ENCODE peak calls at places on chromosomes 7 and 10, in nine cellular contexts. One of them, this sample, is unnamed.

GRCh38 chr10:107206856-107207255 is 42.4 kb upstream of the SORCS1 start:
- DNase-seq in sigmoid colon: no peak
- DNase-seq in Panc1: no peak
- DNase-seq in stomach: no peak
- DNase-seq in HCT116: no peak
- DNase-seq in HepG2: no peak
- DNase-seq in breast epithelium: no peak
- DNase-seq in GM23338: no peak
- DNase-seq in K562: no peak
- DNase-seq in this sample: no peak

GRCh38 chr7:123154231-123154860 is 45.4 kb downstream of the SLC13A1 start:
- DNase-seq in sigmoid colon: peak; percentile 71
- DNase-seq in Panc1: peak; percentile 75
- DNase-seq in stomach: peak; percentile 80
- DNase-seq in HCT116: peak; percentile 90
- DNase-seq in HepG2: peak; percentile 74
- DNase-seq in breast epithelium: peak; percentile 64
- DNase-seq in GM23338: peak; percentile 84
- DNase-seq in K562: peak; percentile 56
- DNase-seq in this sample: peak; percentile 96

GRCh38 chr7:64729089-64729848 is 63.3 kb downstream of the ZNF107 start:
- DNase-seq in sigmoid colon: no peak
- DNase-seq in Panc1: no peak
- DNase-seq in stomach: no peak
- DNase-seq in HCT116: no peak
- DNase-seq in HepG2: no peak
- DNase-seq in breast epithelium: no peak
- DNase-seq in GM23338: no peak
- DNase-seq in K562: no peak
- DNase-seq in this sample: no peak

GRCh38 chr7:132485600-132486594 is 90.4 kb downstream of the PLXNA4 start:
- DNase-seq in sigmoid colon: peak; percentile 73
- DNase-seq in Panc1: no peak
- DNase-seq in stomach: peak; percentile 86
- DNase-seq in HCT116: no peak
- DNase-seq in HepG2: no peak
- DNase-seq in breast epithelium: no peak
- DNase-seq in GM23338: peak; percentile 17
- DNase-seq in K562: no peak
- DNase-seq in this sample: no peak

GRCh38 chr10:59536151-59536550 is 173.5 kb downstream of the SLC16A9 start:
- DNase-seq in sigmoid colon: no peak
- DNase-seq in Panc1: no peak
- DNase-seq in stomach: no peak
- DNase-seq in HCT116: no peak
- DNase-seq in HepG2: no peak
- DNase-seq in breast epithelium: no peak
- DNase-seq in GM23338: no peak
- DNase-seq in K562: no peak
- DNase-seq in this sample: no peak

GRCh38 chr7:5532520-5533335 is 109.1 kb upstream of the TNRC18 start:
- DNase-seq in sigmoid colon: peak; percentile 92
- DNase-seq in Panc1: no peak
- DNase-seq in stomach: peak; percentile 78
- DNase-seq in HCT116: no peak
- DNase-seq in HepG2: peak; percentile 66
- DNase-seq in breast epithelium: peak; percentile 77
- DNase-seq in GM23338: peak; percentile 50
- DNase-seq in K562: peak; percentile 77
- DNase-seq in this sample: no peak

GRCh38 chr7:4838626-4839334 is 23.1 kb downstream of the PAPOLB start:
- DNase-seq in sigmoid colon: no peak
- DNase-seq in Panc1: no peak
- DNase-seq in stomach: no peak
- DNase-seq in HCT116: no peak
- DNase-seq in HepG2: no peak
- DNase-seq in breast epithelium: peak; percentile 20
- DNase-seq in GM23338: no peak
- DNase-seq in K562: no peak
- DNase-seq in this sample: no peak

GRCh38 chr7:132455306-132455705 is 121.0 kb downstream of the PLXNA4 start:
- DNase-seq in sigmoid colon: no peak
- DNase-seq in Panc1: no peak
- DNase-seq in stomach: no peak
- DNase-seq in HCT116: no peak
- DNase-seq in HepG2: no peak
- DNase-seq in breast epithelium: no peak
- DNase-seq in GM23338: no peak
- DNase-seq in K562: no peak
- DNase-seq in this sample: no peak

GRCh38 chr10:80136134-80136571 is 3.6 kb downstream of the PLAC9 start:
- DNase-seq in sigmoid colon: peak; percentile 88
- DNase-seq in Panc1: no peak
- DNase-seq in stomach: peak; percentile 43
- DNase-seq in HCT116: no peak
- DNase-seq in HepG2: no peak
- DNase-seq in breast epithelium: no peak
- DNase-seq in GM23338: peak; percentile 34
- DNase-seq in K562: no peak
- DNase-seq in this sample: no peak

GRCh38 chr7:37448637-37449331 is at the start of gene ELMO1:
- DNase-seq in sigmoid colon: peak; percentile 87
- DNase-seq in Panc1: no peak
- DNase-seq in stomach: peak; percentile 63
- DNase-seq in HCT116: no peak
- DNase-seq in HepG2: peak; percentile 34
- DNase-seq in breast epithelium: peak; percentile 57
- DNase-seq in GM23338: peak; percentile 93
- DNase-seq in K562: peak; percentile 39
- DNase-seq in this sample: no peak

GRCh38 chr10:73937333-73938020 is 26.5 kb downstream of the PLAU start:
- DNase-seq in sigmoid colon: no peak
- DNase-seq in Panc1: no peak
- DNase-seq in stomach: no peak
- DNase-seq in HCT116: no peak
- DNase-seq in HepG2: no peak
- DNase-seq in breast epithelium: no peak
- DNase-seq in GM23338: no peak
- DNase-seq in K562: peak; percentile 8
- DNase-seq in this sample: no peak

GRCh38 chr7:32616625-32617024 is 121.3 kb downstream of the AVL9 start:
- DNase-seq in sigmoid colon: no peak
- DNase-seq in Panc1: peak; percentile 18
- DNase-seq in stomach: no peak
- DNase-seq in HCT116: peak; percentile 51
- DNase-seq in HepG2: no peak
- DNase-seq in breast epithelium: no peak
- DNase-seq in GM23338: no peak
- DNase-seq in K562: peak; percentile 53
- DNase-seq in this sample: no peak

GRCh38 chr10:92575961-92576360 is 2.1 kb upstream of the IDE start:
- DNase-seq in sigmoid colon: no peak
- DNase-seq in Panc1: no peak
- DNase-seq in stomach: no peak
- DNase-seq in HCT116: no peak
- DNase-seq in HepG2: no peak
- DNase-seq in breast epithelium: no peak
- DNase-seq in GM23338: no peak
- DNase-seq in K562: no peak
- DNase-seq in this sample: no peak

GRCh38 chr10:7626283-7626682 is 40.5 kb downstream of the ITIH5 start:
- DNase-seq in sigmoid colon: no peak
- DNase-seq in Panc1: no peak
- DNase-seq in stomach: no peak
- DNase-seq in HCT116: no peak
- DNase-seq in HepG2: no peak
- DNase-seq in breast epithelium: no peak
- DNase-seq in GM23338: no peak
- DNase-seq in K562: no peak
- DNase-seq in this sample: no peak

GRCh38 chr7:116431783-116432182 is 67.8 kb upstream of the CAV2 start:
- DNase-seq in sigmoid colon: no peak
- DNase-seq in Panc1: no peak
- DNase-seq in stomach: no peak
- DNase-seq in HCT116: no peak
- DNase-seq in HepG2: no peak
- DNase-seq in breast epithelium: no peak
- DNase-seq in GM23338: no peak
- DNase-seq in K562: no peak
- DNase-seq in this sample: no peak

GRCh38 chr10:96077181-96077580 is 33.8 kb downstream of the CCNJ start:
- DNase-seq in sigmoid colon: no peak
- DNase-seq in Panc1: no peak
- DNase-seq in stomach: no peak
- DNase-seq in HCT116: no peak
- DNase-seq in HepG2: no peak
- DNase-seq in breast epithelium: no peak
- DNase-seq in GM23338: no peak
- DNase-seq in K562: no peak
- DNase-seq in this sample: no peak

GRCh38 chr10:42970451-42971250 is 106.2 kb upstream of the RET start:
- DNase-seq in sigmoid colon: peak; percentile 50
- DNase-seq in Panc1: no peak
- DNase-seq in stomach: peak; percentile 22
- DNase-seq in HCT116: no peak
- DNase-seq in HepG2: no peak
- DNase-seq in breast epithelium: peak; percentile 31
- DNase-seq in GM23338: no peak
- DNase-seq in K562: no peak
- DNase-seq in this sample: no peak

GRCh38 chr7:43204081-43204480 is 91.6 kb downstream of the HECW1 start:
- DNase-seq in sigmoid colon: no peak
- DNase-seq in Panc1: no peak
- DNase-seq in stomach: no peak
- DNase-seq in HCT116: no peak
- DNase-seq in HepG2: no peak
- DNase-seq in breast epithelium: no peak
- DNase-seq in GM23338: no peak
- DNase-seq in K562: no peak
- DNase-seq in this sample: no peak

DNA sequence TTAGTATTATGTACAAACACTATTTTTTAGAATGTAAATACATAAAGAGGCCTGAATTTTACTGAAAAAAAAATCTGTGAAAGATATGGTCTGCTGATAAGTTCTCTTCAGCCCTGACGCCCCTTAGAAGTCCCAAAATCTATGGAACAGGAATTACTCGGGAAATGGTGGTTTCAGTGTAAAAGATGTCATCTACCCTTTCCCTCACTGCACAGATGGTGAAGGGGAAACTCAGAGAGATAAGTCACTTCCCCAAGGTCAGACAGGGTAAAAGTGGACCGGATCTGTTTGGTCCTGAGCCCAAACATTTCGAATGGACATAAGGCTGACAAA is 458 bp upstream of the MCM10 start:
- DNase-seq in sigmoid colon: no peak
- DNase-seq in Panc1: no peak
- DNase-seq in stomach: no peak
- DNase-seq in HCT116: no peak
- DNase-seq in HepG2: no peak
- DNase-seq in breast epithelium: no peak
- DNase-seq in GM23338: no peak
- DNase-seq in K562: no peak
- DNase-seq in this sample: no peak
- TF ChIP-seq POLR2AphosphoS5 in sigmoid colon: no peak
- TF ChIP-seq POLR2AphosphoS5 in Panc1: no peak
- TF ChIP-seq POLR2AphosphoS5 in stomach: no peak
- TF ChIP-seq POLR2AphosphoS5 in HCT116: no peak
- TF ChIP-seq POLR2AphosphoS5 in HepG2: no peak
- TF ChIP-seq POLR2AphosphoS5 in breast epithelium: no peak
- TF ChIP-seq POLR2AphosphoS5 in GM23338: no peak
- TF ChIP-seq POLR2AphosphoS5 in K562: no peak
- TF ChIP-seq POLR2AphosphoS5 in this sample: no peak

GRCh38 chr10:87700031-87700796 is 40.5 kb downstream of the PAPSS2 start:
- DNase-seq in sigmoid colon: no peak
- DNase-seq in Panc1: no peak
- DNase-seq in stomach: no peak
- DNase-seq in HCT116: no peak
- DNase-seq in HepG2: no peak
- DNase-seq in breast epithelium: no peak
- DNase-seq in GM23338: no peak
- DNase-seq in K562: no peak
- DNase-seq in this sample: no peak
- H3K27ac ChIP-seq in sigmoid colon: peak overlapping the region; percentile 68
- H3K27ac ChIP-seq in Panc1: no peak overlapping the region
- H3K27ac ChIP-seq in stomach: peak overlapping the region; percentile 42
- H3K27ac ChIP-seq in HCT116: no peak overlapping the region
- H3K27ac ChIP-seq in HepG2: no peak overlapping the region
- H3K27ac ChIP-seq in breast epithelium: no peak overlapping the region
- H3K27ac ChIP-seq in GM23338: no peak overlapping the region
- H3K27ac ChIP-seq in K562: no peak overlapping the region
- H3K27ac ChIP-seq in this sample: no peak overlapping the region

DNA sequence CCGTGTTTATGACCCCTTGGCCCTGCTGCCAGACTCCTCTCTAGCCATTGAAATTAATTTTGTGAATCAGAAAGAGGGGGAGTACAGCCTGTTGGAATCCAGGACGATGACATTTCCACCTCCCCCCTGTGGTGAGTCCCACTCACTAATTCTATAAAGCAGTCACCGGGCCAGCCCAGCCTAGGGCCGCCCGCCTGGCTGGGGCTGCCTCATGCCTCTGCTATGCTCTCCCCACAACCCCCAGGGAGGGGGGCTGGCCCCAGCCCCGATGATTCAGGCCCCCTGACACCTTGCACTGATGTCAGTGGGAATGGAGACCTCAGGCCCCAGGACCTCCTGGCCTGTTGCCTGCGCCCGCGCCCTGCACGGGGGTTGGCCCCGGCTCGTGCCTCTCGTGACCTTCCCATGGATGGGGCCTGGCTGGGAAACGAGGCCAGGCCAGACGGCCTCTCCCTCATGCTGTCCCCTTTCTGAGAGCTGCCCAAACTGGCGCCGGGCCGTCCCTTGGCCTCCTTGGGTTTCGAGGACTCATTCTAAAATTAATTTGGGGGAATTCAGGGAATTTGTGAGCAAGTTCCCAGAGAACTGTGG is 34.0 kb downstream of the TMEM270 start:
- DNase-seq in sigmoid colon: peak; percentile 92
- DNase-seq in Panc1: no peak
- DNase-seq in stomach: no peak
- DNase-seq in HCT116: no peak
- DNase-seq in HepG2: no peak
- DNase-seq in breast epithelium: no peak
- DNase-seq in GM23338: no peak
- DNase-seq in K562: no peak
- DNase-seq in this sample: no peak
- TF ChIP-seq POLR2AphosphoS5 in sigmoid colon: peak; percentile 85
- TF ChIP-seq POLR2AphosphoS5 in Panc1: no peak
- TF ChIP-seq POLR2AphosphoS5 in stomach: peak; percentile 67
- TF ChIP-seq POLR2AphosphoS5 in HCT116: no peak
- TF ChIP-seq POLR2AphosphoS5 in HepG2: no peak
- TF ChIP-seq POLR2AphosphoS5 in breast epithelium: peak; percentile 95
- TF ChIP-seq POLR2AphosphoS5 in GM23338: no peak
- TF ChIP-seq POLR2AphosphoS5 in K562: no peak
- TF ChIP-seq POLR2AphosphoS5 in this sample: no peak

DNA sequence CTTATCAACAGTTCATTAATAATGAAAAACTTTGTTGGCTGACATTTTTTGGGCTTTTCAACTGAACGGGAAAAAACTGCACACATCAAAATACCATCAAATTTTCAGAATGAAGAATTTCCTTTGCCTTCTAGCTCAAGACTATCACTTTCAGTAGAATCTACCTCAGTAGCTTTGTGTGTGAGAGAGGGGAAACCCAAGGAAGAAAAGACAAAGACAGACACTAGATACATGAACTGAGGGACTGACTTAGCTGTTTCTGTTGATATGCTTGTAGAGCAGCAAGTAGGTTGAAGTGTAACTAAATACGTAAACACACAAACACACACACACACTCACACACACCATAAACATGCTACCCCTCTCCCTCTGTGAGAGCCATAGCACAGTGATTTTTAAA is 257.1 kb downstream of the CDK14 start:
- DNase-seq in sigmoid colon: no peak
- DNase-seq in Panc1: no peak
- DNase-seq in stomach: no peak
- DNase-seq in HCT116: no peak
- DNase-seq in HepG2: no peak
- DNase-seq in breast epithelium: no peak
- DNase-seq in GM23338: no peak
- DNase-seq in K562: no peak
- DNase-seq in this sample: no peak
- H3K27ac ChIP-seq in sigmoid colon: no peak overlapping the region
- H3K27ac ChIP-seq in Panc1: no peak overlapping the region
- H3K27ac ChIP-seq in stomach: no peak overlapping the region
- H3K27ac ChIP-seq in HCT116: no peak overlapping the region
- H3K27ac ChIP-seq in HepG2: no peak overlapping the region
- H3K27ac ChIP-seq in breast epithelium: no peak overlapping the region
- H3K27ac ChIP-seq in GM23338: no peak overlapping the region
- H3K27ac ChIP-seq in K562: no peak overlapping the region
- H3K27ac ChIP-seq in this sample: no peak overlapping the region